ENCODE peak calls at places on chromosomes 4 and X, in eight cellular contexts. One of them, this sample, is unnamed.

GRCh38 chr4:139015948-139016451 is 419 bp downstream of the NOCT start:
- DNase-seq in transverse colon: peak
- DNase-seq in neural crest cell: no peak
- DNase-seq in stimulated activated CD4-positive, alpha-beta T cell treated with anti-CD3 and anti-CD28 coated beads, Interleukin-1b, Interleukin-23, amount 100 ng/mL, for 4 hours: peak
- DNase-seq in upper lobe of left lung: peak
- DNase-seq in activated T-helper 9 cell treated with anti-CD3 and anti-CD28 coated beads, Interleukin-2, amount 50 U/mL, for 16 hours: peak
- DNase-seq in right cardiac atrium: peak
- DNase-seq in chondrocyte: no peak
- DNase-seq in this sample: peak

GRCh38 chrX:50168305-50168704 is 32.5 kb downstream of the AKAP4 start:
- DNase-seq in stimulated activated CD4-positive, alpha-beta T cell treated with anti-CD3 and anti-CD28 coated beads, Interleukin-1b, Interleukin-23, amount 100 ng/mL, for 4 hours: no peak
- DNase-seq in upper lobe of left lung: no peak
- DNase-seq in neural crest cell: no peak
- DNase-seq in right cardiac atrium: no peak
- DNase-seq in transverse colon: no peak
- DNase-seq in activated T-helper 9 cell treated with anti-CD3 and anti-CD28 coated beads, Interleukin-2, amount 50 U/mL, for 16 hours: no peak
- DNase-seq in chondrocyte: no peak
- DNase-seq in this sample: no peak

GRCh38 chr4:113116414-113117345 is 67.2 kb downstream of the ANK2 start:
- DNase-seq in transverse colon: no peak
- DNase-seq in chondrocyte: no peak
- DNase-seq in neural crest cell: no peak
- DNase-seq in upper lobe of left lung: no peak
- DNase-seq in stimulated activated CD4-positive, alpha-beta T cell treated with anti-CD3 and anti-CD28 coated beads, Interleukin-1b, Interleukin-23, amount 100 ng/mL, for 4 hours: no peak
- DNase-seq in activated T-helper 9 cell treated with anti-CD3 and anti-CD28 coated beads, Interleukin-2, amount 50 U/mL, for 16 hours: no peak
- DNase-seq in right cardiac atrium: no peak
- DNase-seq in this sample: no peak

GRCh38 chrX:39762266-39762841 is 335.4 kb downstream of the BCOR start:
- DNase-seq in transverse colon: no peak
- DNase-seq in chondrocyte: no peak
- DNase-seq in stimulated activated CD4-positive, alpha-beta T cell treated with anti-CD3 and anti-CD28 coated beads, Interleukin-1b, Interleukin-23, amount 100 ng/mL, for 4 hours: no peak
- DNase-seq in activated T-helper 9 cell treated with anti-CD3 and anti-CD28 coated beads, Interleukin-2, amount 50 U/mL, for 16 hours: no peak
- DNase-seq in neural crest cell: no peak
- DNase-seq in upper lobe of left lung: no peak
- DNase-seq in right cardiac atrium: no peak
- DNase-seq in this sample: no peak

GRCh38 chr4:181952478-181952877 is 290.7 kb upstream of the TENM3 start:
- DNase-seq in transverse colon: peak
- DNase-seq in upper lobe of left lung: peak
- DNase-seq in neural crest cell: no peak
- DNase-seq in stimulated activated CD4-positive, alpha-beta T cell treated with anti-CD3 and anti-CD28 coated beads, Interleukin-1b, Interleukin-23, amount 100 ng/mL, for 4 hours: no peak
- DNase-seq in chondrocyte: no peak
- DNase-seq in right cardiac atrium: no peak
- DNase-seq in activated T-helper 9 cell treated with anti-CD3 and anti-CD28 coated beads, Interleukin-2, amount 50 U/mL, for 16 hours: no peak
- DNase-seq in this sample: no peak

GRCh38 chr4:81130569-81130968 is 84.5 kb downstream of the PRKG2 start:
- DNase-seq in chondrocyte: no peak
- DNase-seq in stimulated activated CD4-positive, alpha-beta T cell treated with anti-CD3 and anti-CD28 coated beads, Interleukin-1b, Interleukin-23, amount 100 ng/mL, for 4 hours: no peak
- DNase-seq in transverse colon: no peak
- DNase-seq in right cardiac atrium: no peak
- DNase-seq in activated T-helper 9 cell treated with anti-CD3 and anti-CD28 coated beads, Interleukin-2, amount 50 U/mL, for 16 hours: no peak
- DNase-seq in upper lobe of left lung: no peak
- DNase-seq in neural crest cell: no peak
- DNase-seq in this sample: no peak

GRCh38 chr4:76626686-76627465 is 191.8 kb downstream of the SHROOM3 start:
- DNase-seq in upper lobe of left lung: no peak
- DNase-seq in transverse colon: no peak
- DNase-seq in right cardiac atrium: no peak
- DNase-seq in stimulated activated CD4-positive, alpha-beta T cell treated with anti-CD3 and anti-CD28 coated beads, Interleukin-1b, Interleukin-23, amount 100 ng/mL, for 4 hours: no peak
- DNase-seq in activated T-helper 9 cell treated with anti-CD3 and anti-CD28 coated beads, Interleukin-2, amount 50 U/mL, for 16 hours: no peak
- DNase-seq in neural crest cell: no peak
- DNase-seq in chondrocyte: no peak
- DNase-seq in this sample: no peak

GRCh38 chr4:52535793-52536192 is 123.3 kb downstream of the USP46 start:
- DNase-seq in right cardiac atrium: no peak
- DNase-seq in upper lobe of left lung: no peak
- DNase-seq in activated T-helper 9 cell treated with anti-CD3 and anti-CD28 coated beads, Interleukin-2, amount 50 U/mL, for 16 hours: no peak
- DNase-seq in transverse colon: no peak
- DNase-seq in stimulated activated CD4-positive, alpha-beta T cell treated with anti-CD3 and anti-CD28 coated beads, Interleukin-1b, Interleukin-23, amount 100 ng/mL, for 4 hours: no peak
- DNase-seq in neural crest cell: no peak
- DNase-seq in chondrocyte: no peak
- DNase-seq in this sample: no peak

GRCh38 chr4:146520894-146521542 is 722 bp downstream of the SLC10A7 start:
- DNase-seq in transverse colon: peak
- DNase-seq in chondrocyte: no peak
- DNase-seq in stimulated activated CD4-positive, alpha-beta T cell treated with anti-CD3 and anti-CD28 coated beads, Interleukin-1b, Interleukin-23, amount 100 ng/mL, for 4 hours: no peak
- DNase-seq in right cardiac atrium: peak
- DNase-seq in upper lobe of left lung: no peak
- DNase-seq in activated T-helper 9 cell treated with anti-CD3 and anti-CD28 coated beads, Interleukin-2, amount 50 U/mL, for 16 hours: no peak
- DNase-seq in neural crest cell: no peak
- DNase-seq in this sample: peak

GRCh38 chrX:63488546-63489373 is 137.6 kb upstream of the SPIN4 start:
- DNase-seq in stimulated activated CD4-positive, alpha-beta T cell treated with anti-CD3 and anti-CD28 coated beads, Interleukin-1b, Interleukin-23, amount 100 ng/mL, for 4 hours: no peak
- DNase-seq in right cardiac atrium: no peak
- DNase-seq in neural crest cell: no peak
- DNase-seq in upper lobe of left lung: no peak
- DNase-seq in chondrocyte: no peak
- DNase-seq in transverse colon: no peak
- DNase-seq in activated T-helper 9 cell treated with anti-CD3 and anti-CD28 coated beads, Interleukin-2, amount 50 U/mL, for 16 hours: no peak
- DNase-seq in this sample: no peak

GRCh38 chr4:104493071-104493831 is 1.4 kb downstream of the CXXC4 start:
- DNase-seq in stimulated activated CD4-positive, alpha-beta T cell treated with anti-CD3 and anti-CD28 coated beads, Interleukin-1b, Interleukin-23, amount 100 ng/mL, for 4 hours: no peak
- DNase-seq in right cardiac atrium: no peak
- DNase-seq in upper lobe of left lung: no peak
- DNase-seq in neural crest cell: no peak
- DNase-seq in chondrocyte: no peak
- DNase-seq in activated T-helper 9 cell treated with anti-CD3 and anti-CD28 coated beads, Interleukin-2, amount 50 U/mL, for 16 hours: no peak
- DNase-seq in transverse colon: no peak
- DNase-seq in this sample: no peak

GRCh38 chrX:72045552-72046277 is 86.0 kb downstream of the RTL5 start:
- DNase-seq in upper lobe of left lung: no peak
- DNase-seq in neural crest cell: no peak
- DNase-seq in chondrocyte: peak
- DNase-seq in right cardiac atrium: no peak
- DNase-seq in activated T-helper 9 cell treated with anti-CD3 and anti-CD28 coated beads, Interleukin-2, amount 50 U/mL, for 16 hours: no peak
- DNase-seq in transverse colon: no peak
- DNase-seq in stimulated activated CD4-positive, alpha-beta T cell treated with anti-CD3 and anti-CD28 coated beads, Interleukin-1b, Interleukin-23, amount 100 ng/mL, for 4 hours: no peak
- DNase-seq in this sample: no peak

GRCh38 chr4:110196206-110196870 is 2.1 kb downstream of the ELOVL6 start:
- DNase-seq in right cardiac atrium: peak
- DNase-seq in neural crest cell: peak
- DNase-seq in stimulated activated CD4-positive, alpha-beta T cell treated with anti-CD3 and anti-CD28 coated beads, Interleukin-1b, Interleukin-23, amount 100 ng/mL, for 4 hours: peak
- DNase-seq in activated T-helper 9 cell treated with anti-CD3 and anti-CD28 coated beads, Interleukin-2, amount 50 U/mL, for 16 hours: peak
- DNase-seq in upper lobe of left lung: peak
- DNase-seq in chondrocyte: no peak
- DNase-seq in transverse colon: peak
- DNase-seq in this sample: peak

GRCh38 chrX:30570505-30570904 is 7.1 kb downstream of the TASL start:
- DNase-seq in transverse colon: no peak
- DNase-seq in chondrocyte: no peak
- DNase-seq in stimulated activated CD4-positive, alpha-beta T cell treated with anti-CD3 and anti-CD28 coated beads, Interleukin-1b, Interleukin-23, amount 100 ng/mL, for 4 hours: no peak
- DNase-seq in neural crest cell: no peak
- DNase-seq in upper lobe of left lung: no peak
- DNase-seq in right cardiac atrium: no peak
- DNase-seq in activated T-helper 9 cell treated with anti-CD3 and anti-CD28 coated beads, Interleukin-2, amount 50 U/mL, for 16 hours: no peak
- DNase-seq in this sample: no peak

GRCh38 chr4:113881256-113881655 is 98.2 kb downstream of the ARSJ start:
- DNase-seq in activated T-helper 9 cell treated with anti-CD3 and anti-CD28 coated beads, Interleukin-2, amount 50 U/mL, for 16 hours: no peak
- DNase-seq in right cardiac atrium: no peak
- DNase-seq in neural crest cell: no peak
- DNase-seq in stimulated activated CD4-positive, alpha-beta T cell treated with anti-CD3 and anti-CD28 coated beads, Interleukin-1b, Interleukin-23, amount 100 ng/mL, for 4 hours: no peak
- DNase-seq in transverse colon: no peak
- DNase-seq in upper lobe of left lung: no peak
- DNase-seq in chondrocyte: no peak
- DNase-seq in this sample: no peak

GRCh38 chr4:37562592-37562991 is 123.6 kb downstream of the RELL1 start:
- DNase-seq in transverse colon: no peak
- DNase-seq in stimulated activated CD4-positive, alpha-beta T cell treated with anti-CD3 and anti-CD28 coated beads, Interleukin-1b, Interleukin-23, amount 100 ng/mL, for 4 hours: no peak
- DNase-seq in right cardiac atrium: no peak
- DNase-seq in chondrocyte: no peak
- DNase-seq in upper lobe of left lung: no peak
- DNase-seq in activated T-helper 9 cell treated with anti-CD3 and anti-CD28 coated beads, Interleukin-2, amount 50 U/mL, for 16 hours: no peak
- DNase-seq in neural crest cell: no peak
- DNase-seq in this sample: no peak

GRCh38 chrX:3215249-3215648 is 131.2 kb downstream of the MXRA5 start:
- DNase-seq in neural crest cell: no peak
- DNase-seq in chondrocyte: no peak
- DNase-seq in activated T-helper 9 cell treated with anti-CD3 and anti-CD28 coated beads, Interleukin-2, amount 50 U/mL, for 16 hours: no peak
- DNase-seq in transverse colon: no peak
- DNase-seq in upper lobe of left lung: no peak
- DNase-seq in right cardiac atrium: no peak
- DNase-seq in stimulated activated CD4-positive, alpha-beta T cell treated with anti-CD3 and anti-CD28 coated beads, Interleukin-1b, Interleukin-23, amount 100 ng/mL, for 4 hours: no peak
- DNase-seq in this sample: no peak

GRCh38 chrX:135396109-135396508 is 25.6 kb upstream of the SMIM10L2A start:
- DNase-seq in transverse colon: no peak
- DNase-seq in right cardiac atrium: no peak
- DNase-seq in chondrocyte: no peak
- DNase-seq in stimulated activated CD4-positive, alpha-beta T cell treated with anti-CD3 and anti-CD28 coated beads, Interleukin-1b, Interleukin-23, amount 100 ng/mL, for 4 hours: no peak
- DNase-seq in neural crest cell: no peak
- DNase-seq in upper lobe of left lung: no peak
- DNase-seq in activated T-helper 9 cell treated with anti-CD3 and anti-CD28 coated beads, Interleukin-2, amount 50 U/mL, for 16 hours: no peak
- DNase-seq in this sample: no peak

GRCh38 chr4:60201052-60201673 is 999.0 kb upstream of the ADGRL3 start:
- DNase-seq in activated T-helper 9 cell treated with anti-CD3 and anti-CD28 coated beads, Interleukin-2, amount 50 U/mL, for 16 hours: no peak
- DNase-seq in upper lobe of left lung: no peak
- DNase-seq in stimulated activated CD4-positive, alpha-beta T cell treated with anti-CD3 and anti-CD28 coated beads, Interleukin-1b, Interleukin-23, amount 100 ng/mL, for 4 hours: peak
- DNase-seq in neural crest cell: peak
- DNase-seq in chondrocyte: no peak
- DNase-seq in transverse colon: peak
- DNase-seq in right cardiac atrium: peak
- DNase-seq in this sample: peak

GRCh38 chr4:1427010-1427409 is 20.8 kb upstream of the NKX1-1 start:
- DNase-seq in upper lobe of left lung: no peak
- DNase-seq in neural crest cell: no peak
- DNase-seq in activated T-helper 9 cell treated with anti-CD3 and anti-CD28 coated beads, Interleukin-2, amount 50 U/mL, for 16 hours: no peak
- DNase-seq in transverse colon: no peak
- DNase-seq in right cardiac atrium: no peak
- DNase-seq in chondrocyte: no peak
- DNase-seq in stimulated activated CD4-positive, alpha-beta T cell treated with anti-CD3 and anti-CD28 coated beads, Interleukin-1b, Interleukin-23, amount 100 ng/mL, for 4 hours: no peak
- DNase-seq in this sample: no peak

GRCh38 chr4:76563804-76564468 is 128.9 kb downstream of the SHROOM3 start:
- DNase-seq in right cardiac atrium: no peak
- DNase-seq in transverse colon: no peak
- DNase-seq in activated T-helper 9 cell treated with anti-CD3 and anti-CD28 coated beads, Interleukin-2, amount 50 U/mL, for 16 hours: no peak
- DNase-seq in upper lobe of left lung: no peak
- DNase-seq in chondrocyte: no peak
- DNase-seq in stimulated activated CD4-positive, alpha-beta T cell treated with anti-CD3 and anti-CD28 coated beads, Interleukin-1b, Interleukin-23, amount 100 ng/mL, for 4 hours: no peak
- DNase-seq in neural crest cell: no peak
- DNase-seq in this sample: no peak

GRCh38 chrX:283115-283845 is 2.1 kb downstream of the PLCXD1 start:
- DNase-seq in chondrocyte: peak
- DNase-seq in right cardiac atrium: peak
- DNase-seq in neural crest cell: peak
- DNase-seq in stimulated activated CD4-positive, alpha-beta T cell treated with anti-CD3 and anti-CD28 coated beads, Interleukin-1b, Interleukin-23, amount 100 ng/mL, for 4 hours: peak
- DNase-seq in activated T-helper 9 cell treated with anti-CD3 and anti-CD28 coated beads, Interleukin-2, amount 50 U/mL, for 16 hours: peak
- DNase-seq in transverse colon: peak
- DNase-seq in upper lobe of left lung: peak
- DNase-seq in this sample: no peak

GRCh38 chrX:2391869-2392606 is 108.7 kb downstream of the DHRSX start:
- DNase-seq in chondrocyte: no peak
- DNase-seq in upper lobe of left lung: no peak
- DNase-seq in transverse colon: no peak
- DNase-seq in stimulated activated CD4-positive, alpha-beta T cell treated with anti-CD3 and anti-CD28 coated beads, Interleukin-1b, Interleukin-23, amount 100 ng/mL, for 4 hours: no peak
- DNase-seq in right cardiac atrium: no peak
- DNase-seq in neural crest cell: no peak
- DNase-seq in activated T-helper 9 cell treated with anti-CD3 and anti-CD28 coated beads, Interleukin-2, amount 50 U/mL, for 16 hours: no peak
- DNase-seq in this sample: no peak

GRCh38 chr4:148238086-148238485 is 204.1 kb downstream of the NR3C2 start:
- DNase-seq in right cardiac atrium: no peak
- DNase-seq in chondrocyte: no peak
- DNase-seq in upper lobe of left lung: no peak
- DNase-seq in transverse colon: no peak
- DNase-seq in activated T-helper 9 cell treated with anti-CD3 and anti-CD28 coated beads, Interleukin-2, amount 50 U/mL, for 16 hours: no peak
- DNase-seq in neural crest cell: no peak
- DNase-seq in stimulated activated CD4-positive, alpha-beta T cell treated with anti-CD3 and anti-CD28 coated beads, Interleukin-1b, Interleukin-23, amount 100 ng/mL, for 4 hours: no peak
- DNase-seq in this sample: no peak

GRCh38 chr4:115113382-115114106 is at the start of gene NDST4:
- DNase-seq in upper lobe of left lung: no peak
- DNase-seq in chondrocyte: no peak
- DNase-seq in activated T-helper 9 cell treated with anti-CD3 and anti-CD28 coated beads, Interleukin-2, amount 50 U/mL, for 16 hours: no peak
- DNase-seq in stimulated activated CD4-positive, alpha-beta T cell treated with anti-CD3 and anti-CD28 coated beads, Interleukin-1b, Interleukin-23, amount 100 ng/mL, for 4 hours: no peak
- DNase-seq in transverse colon: no peak
- DNase-seq in neural crest cell: peak
- DNase-seq in right cardiac atrium: no peak
- DNase-seq in this sample: no peak

GRCh38 chr4:151992301-151992700 is 231.5 kb upstream of the GATB start:
- DNase-seq in chondrocyte: no peak
- DNase-seq in neural crest cell: no peak
- DNase-seq in stimulated activated CD4-positive, alpha-beta T cell treated with anti-CD3 and anti-CD28 coated beads, Interleukin-1b, Interleukin-23, amount 100 ng/mL, for 4 hours: no peak
- DNase-seq in activated T-helper 9 cell treated with anti-CD3 and anti-CD28 coated beads, Interleukin-2, amount 50 U/mL, for 16 hours: no peak
- DNase-seq in transverse colon: no peak
- DNase-seq in upper lobe of left lung: no peak
- DNase-seq in right cardiac atrium: no peak
- DNase-seq in this sample: no peak

GRCh38 chr4:19700951-19701350 is 550.8 kb upstream of the SLIT2 start:
- DNase-seq in activated T-helper 9 cell treated with anti-CD3 and anti-CD28 coated beads, Interleukin-2, amount 50 U/mL, for 16 hours: no peak
- DNase-seq in transverse colon: no peak
- DNase-seq in chondrocyte: no peak
- DNase-seq in stimulated activated CD4-positive, alpha-beta T cell treated with anti-CD3 and anti-CD28 coated beads, Interleukin-1b, Interleukin-23, amount 100 ng/mL, for 4 hours: no peak
- DNase-seq in right cardiac atrium: no peak
- DNase-seq in upper lobe of left lung: no peak
- DNase-seq in neural crest cell: no peak
- DNase-seq in this sample: no peak

GRCh38 chrX:53262918-53263394 is 18.4 kb downstream of the IQSEC2 start:
- DNase-seq in activated T-helper 9 cell treated with anti-CD3 and anti-CD28 coated beads, Interleukin-2, amount 50 U/mL, for 16 hours: no peak
- DNase-seq in chondrocyte: no peak
- DNase-seq in right cardiac atrium: no peak
- DNase-seq in transverse colon: no peak
- DNase-seq in upper lobe of left lung: no peak
- DNase-seq in neural crest cell: no peak
- DNase-seq in stimulated activated CD4-positive, alpha-beta T cell treated with anti-CD3 and anti-CD28 coated beads, Interleukin-1b, Interleukin-23, amount 100 ng/mL, for 4 hours: no peak
- DNase-seq in this sample: no peak

GRCh38 chr4:153611679-153612078 is 72.4 kb upstream of the TLR2 start:
- DNase-seq in right cardiac atrium: no peak
- DNase-seq in upper lobe of left lung: no peak
- DNase-seq in activated T-helper 9 cell treated with anti-CD3 and anti-CD28 coated beads, Interleukin-2, amount 50 U/mL, for 16 hours: no peak
- DNase-seq in neural crest cell: no peak
- DNase-seq in chondrocyte: no peak
- DNase-seq in transverse colon: no peak
- DNase-seq in stimulated activated CD4-positive, alpha-beta T cell treated with anti-CD3 and anti-CD28 coated beads, Interleukin-1b, Interleukin-23, amount 100 ng/mL, for 4 hours: no peak
- DNase-seq in this sample: no peak

GRCh38 chr4:10023806-10024205 is 2.5 kb upstream of the SLC2A9 start:
- DNase-seq in chondrocyte: no peak
- DNase-seq in upper lobe of left lung: peak
- DNase-seq in stimulated activated CD4-positive, alpha-beta T cell treated with anti-CD3 and anti-CD28 coated beads, Interleukin-1b, Interleukin-23, amount 100 ng/mL, for 4 hours: no peak
- DNase-seq in activated T-helper 9 cell treated with anti-CD3 and anti-CD28 coated beads, Interleukin-2, amount 50 U/mL, for 16 hours: no peak
- DNase-seq in neural crest cell: no peak
- DNase-seq in transverse colon: no peak
- DNase-seq in right cardiac atrium: peak
- DNase-seq in this sample: no peak

GRCh38 chr4:182307746-182308145 is 64.5 kb downstream of the TENM3 start:
- DNase-seq in chondrocyte: no peak
- DNase-seq in transverse colon: no peak
- DNase-seq in right cardiac atrium: no peak
- DNase-seq in upper lobe of left lung: no peak
- DNase-seq in neural crest cell: no peak
- DNase-seq in stimulated activated CD4-positive, alpha-beta T cell treated with anti-CD3 and anti-CD28 coated beads, Interleukin-1b, Interleukin-23, amount 100 ng/mL, for 4 hours: no peak
- DNase-seq in activated T-helper 9 cell treated with anti-CD3 and anti-CD28 coated beads, Interleukin-2, amount 50 U/mL, for 16 hours: no peak
- DNase-seq in this sample: no peak

GRCh38 chr4:158327525-158327924 is 117.2 kb downstream of the TMEM144 start:
- DNase-seq in right cardiac atrium: no peak
- DNase-seq in upper lobe of left lung: no peak
- DNase-seq in neural crest cell: no peak
- DNase-seq in stimulated activated CD4-positive, alpha-beta T cell treated with anti-CD3 and anti-CD28 coated beads, Interleukin-1b, Interleukin-23, amount 100 ng/mL, for 4 hours: no peak
- DNase-seq in transverse colon: no peak
- DNase-seq in chondrocyte: no peak
- DNase-seq in activated T-helper 9 cell treated with anti-CD3 and anti-CD28 coated beads, Interleukin-2, amount 50 U/mL, for 16 hours: no peak
- DNase-seq in this sample: no peak

GRCh38 chr4:108033348-108033747 is 43.7 kb downstream of the HADH start:
- DNase-seq in right cardiac atrium: no peak
- DNase-seq in chondrocyte: no peak
- DNase-seq in neural crest cell: no peak
- DNase-seq in stimulated activated CD4-positive, alpha-beta T cell treated with anti-CD3 and anti-CD28 coated beads, Interleukin-1b, Interleukin-23, amount 100 ng/mL, for 4 hours: no peak
- DNase-seq in transverse colon: no peak
- DNase-seq in activated T-helper 9 cell treated with anti-CD3 and anti-CD28 coated beads, Interleukin-2, amount 50 U/mL, for 16 hours: no peak
- DNase-seq in upper lobe of left lung: no peak
- DNase-seq in this sample: no peak

GRCh38 chr4:128825226-128825625 is 15.7 kb downstream of the JADE1 start:
- DNase-seq in activated T-helper 9 cell treated with anti-CD3 and anti-CD28 coated beads, Interleukin-2, amount 50 U/mL, for 16 hours: no peak
- DNase-seq in upper lobe of left lung: no peak
- DNase-seq in right cardiac atrium: no peak
- DNase-seq in stimulated activated CD4-positive, alpha-beta T cell treated with anti-CD3 and anti-CD28 coated beads, Interleukin-1b, Interleukin-23, amount 100 ng/mL, for 4 hours: no peak
- DNase-seq in transverse colon: peak
- DNase-seq in chondrocyte: no peak
- DNase-seq in neural crest cell: no peak
- DNase-seq in this sample: no peak